ENCODE peak calls at places on chromosomes 4 and X, in seven cellular contexts. One of them, this sample, is unnamed.

GRCh38 chrX:74419861-74420193 is 1.5 kb upstream of the SLC16A2 start:
- DNase-seq in M059J: peak
- DNase-seq in germinal center: no peak
- DNase-seq in amniotic stem cell: no peak
- DNase-seq in tibial nerve: no peak
- DNase-seq in GM04504: no peak
- DNase-seq in spleen: no peak
- DNase-seq in this sample: peak

GRCh38 chr4:77172336-77172735 is 15.3 kb downstream of the CCNG2 start:
- DNase-seq in spleen: no peak
- DNase-seq in GM04504: peak
- DNase-seq in tibial nerve: no peak
- DNase-seq in amniotic stem cell: peak
- DNase-seq in germinal center: no peak
- DNase-seq in M059J: peak
- DNase-seq in this sample: peak

GRCh38 chrX:72540318-72540717 is 32.3 kb downstream of the HDAC8 start:
- DNase-seq in germinal center: peak
- DNase-seq in M059J: peak
- DNase-seq in GM04504: peak
- DNase-seq in amniotic stem cell: no peak
- DNase-seq in spleen: no peak
- DNase-seq in tibial nerve: no peak
- DNase-seq in this sample: peak

GRCh38 chrX:16903274-16904019 is 33.3 kb upstream of the RBBP7 start:
- DNase-seq in GM04504: no peak
- DNase-seq in spleen: no peak
- DNase-seq in tibial nerve: no peak
- DNase-seq in germinal center: no peak
- DNase-seq in M059J: no peak
- DNase-seq in amniotic stem cell: no peak
- DNase-seq in this sample: no peak

GRCh38 chr4:25663778-25664177 is 8.1 kb downstream of the SLC34A2 start:
- DNase-seq in GM04504: no peak
- DNase-seq in spleen: no peak
- DNase-seq in germinal center: no peak
- DNase-seq in amniotic stem cell: no peak
- DNase-seq in tibial nerve: no peak
- DNase-seq in M059J: no peak
- DNase-seq in this sample: no peak

GRCh38 chrX:13717697-13718483 is 16.5 kb downstream of the TRAPPC2 start:
- DNase-seq in GM04504: no peak
- DNase-seq in germinal center: no peak
- DNase-seq in amniotic stem cell: peak
- DNase-seq in tibial nerve: no peak
- DNase-seq in M059J: peak
- DNase-seq in spleen: no peak
- DNase-seq in this sample: no peak

GRCh38 chrX:108464604-108465003 is 25.0 kb downstream of the COL4A5 start:
- DNase-seq in germinal center: no peak
- DNase-seq in amniotic stem cell: no peak
- DNase-seq in spleen: no peak
- DNase-seq in M059J: peak
- DNase-seq in GM04504: no peak
- DNase-seq in tibial nerve: no peak
- DNase-seq in this sample: no peak

GRCh38 chrX:154308108-154308946 is 12.7 kb downstream of the TKTL1 start:
- DNase-seq in amniotic stem cell: no peak
- DNase-seq in M059J: peak
- DNase-seq in GM04504: no peak
- DNase-seq in germinal center: peak
- DNase-seq in tibial nerve: peak
- DNase-seq in spleen: peak
- DNase-seq in this sample: peak

GRCh38 chrX:119880552-119881437 is 9.2 kb downstream of the NDUFA1 start:
- DNase-seq in M059J: peak
- DNase-seq in tibial nerve: peak
- DNase-seq in spleen: no peak
- DNase-seq in germinal center: peak
- DNase-seq in amniotic stem cell: peak
- DNase-seq in GM04504: peak
- DNase-seq in this sample: peak

GRCh38 chr4:113878718-113879117 is 100.7 kb downstream of the ARSJ start:
- DNase-seq in spleen: no peak
- DNase-seq in amniotic stem cell: no peak
- DNase-seq in tibial nerve: no peak
- DNase-seq in M059J: peak
- DNase-seq in germinal center: no peak
- DNase-seq in GM04504: no peak
- DNase-seq in this sample: peak

GRCh38 chr4:122224348-122224747 is 72.2 kb downstream of the BLTP1 start:
- DNase-seq in tibial nerve: peak
- DNase-seq in spleen: no peak
- DNase-seq in GM04504: peak
- DNase-seq in germinal center: no peak
- DNase-seq in amniotic stem cell: no peak
- DNase-seq in M059J: peak
- DNase-seq in this sample: peak

GRCh38 chr4:15493411-15493810 is 23.7 kb downstream of the CC2D2A start:
- DNase-seq in spleen: no peak
- DNase-seq in tibial nerve: no peak
- DNase-seq in GM04504: no peak
- DNase-seq in M059J: no peak
- DNase-seq in amniotic stem cell: no peak
- DNase-seq in germinal center: no peak
- DNase-seq in this sample: no peak

GRCh38 chr4:63526251-63526650 is 883.0 kb downstream of the TECRL start:
- DNase-seq in M059J: no peak
- DNase-seq in GM04504: no peak
- DNase-seq in germinal center: no peak
- DNase-seq in tibial nerve: no peak
- DNase-seq in spleen: no peak
- DNase-seq in amniotic stem cell: no peak
- DNase-seq in this sample: no peak

GRCh38 chr4:84286048-84286447 is 213.0 kb downstream of the NKX6-1 start:
- DNase-seq in germinal center: no peak
- DNase-seq in tibial nerve: no peak
- DNase-seq in spleen: no peak
- DNase-seq in M059J: no peak
- DNase-seq in amniotic stem cell: no peak
- DNase-seq in GM04504: no peak
- DNase-seq in this sample: no peak

GRCh38 chr4:88211473-88212252 is 53.2 kb upstream of the ABCG2 start:
- DNase-seq in amniotic stem cell: peak
- DNase-seq in tibial nerve: peak
- DNase-seq in M059J: peak
- DNase-seq in spleen: no peak
- DNase-seq in germinal center: peak
- DNase-seq in GM04504: peak
- DNase-seq in this sample: peak

GRCh38 chrX:68179355-68179754 is 253.9 kb downstream of the OPHN1 start:
- DNase-seq in spleen: no peak
- DNase-seq in GM04504: no peak
- DNase-seq in germinal center: no peak
- DNase-seq in tibial nerve: no peak
- DNase-seq in M059J: no peak
- DNase-seq in amniotic stem cell: no peak
- DNase-seq in this sample: no peak

GRCh38 chr4:139635966-139636365 is 29.7 kb upstream of the MGST2 start:
- DNase-seq in spleen: no peak
- DNase-seq in amniotic stem cell: no peak
- DNase-seq in tibial nerve: no peak
- DNase-seq in germinal center: no peak
- DNase-seq in GM04504: no peak
- DNase-seq in M059J: peak
- DNase-seq in this sample: peak

GRCh38 chr4:83604315-83604714 is 68.4 kb downstream of the GPAT3 start:
- DNase-seq in tibial nerve: no peak
- DNase-seq in germinal center: no peak
- DNase-seq in spleen: no peak
- DNase-seq in amniotic stem cell: no peak
- DNase-seq in M059J: no peak
- DNase-seq in GM04504: no peak
- DNase-seq in this sample: no peak

GRCh38 chrX:130030826-130031225 is 48.4 kb downstream of the BCORL1 start:
- DNase-seq in amniotic stem cell: no peak
- DNase-seq in spleen: no peak
- DNase-seq in germinal center: no peak
- DNase-seq in tibial nerve: no peak
- DNase-seq in GM04504: no peak
- DNase-seq in M059J: no peak
- DNase-seq in this sample: no peak

GRCh38 chr4:144709159-144709558 is 63.2 kb downstream of the HHIP start:
- DNase-seq in tibial nerve: no peak
- DNase-seq in germinal center: no peak
- DNase-seq in M059J: peak
- DNase-seq in amniotic stem cell: no peak
- DNase-seq in spleen: no peak
- DNase-seq in GM04504: no peak
- DNase-seq in this sample: peak

GRCh38 chrX:74465424-74465823 is 44.1 kb downstream of the SLC16A2 start:
- DNase-seq in M059J: peak
- DNase-seq in GM04504: peak
- DNase-seq in tibial nerve: no peak
- DNase-seq in amniotic stem cell: no peak
- DNase-seq in spleen: no peak
- DNase-seq in germinal center: no peak
- DNase-seq in this sample: no peak

GRCh38 chr4:121485190-121485804 is 104.5 kb upstream of the QRFPR start:
- DNase-seq in spleen: peak
- DNase-seq in GM04504: no peak
- DNase-seq in amniotic stem cell: no peak
- DNase-seq in tibial nerve: no peak
- DNase-seq in M059J: no peak
- DNase-seq in germinal center: no peak
- DNase-seq in this sample: peak

This sample was measured in bronchial epithelial cell.